ENCODE peak calls at places on chromosomes 3 and 15, in five cellular contexts. P, B, Y, C and Q are unnamed samples.
A peak's percentile ranks its signal among the peaks of the same experiment; 100 is the strongest.

GRCh38 chr3:47342156-47342555 is 38.7 kb upstream of the PTPN23 start:
- DNase-seq in P (no peak), Y (no peak), B (no peak), C (no peak), Q (no peak)

GRCh38 chr15:87269566-87269965 is 987.0 kb downstream of the NTRK3 start:
- DNase-seq in C (no peak), P (no peak), B (no peak), Y (no peak), Q (no peak)

GRCh38 chr15:52730163-52730562 is 51.0 kb upstream of the ATOSA start:
- DNase-seq in C (no peak), B (no peak), Y (no peak), P (peak; percentile 24), Q (no peak)

GRCh38 chr3:177370396-177370795 is 173.1 kb upstream of the TBL1XR1 start:
- DNase-seq in Y (no peak), C (no peak), P (no peak), B (no peak), Q (no peak)

GRCh38 chr15:98876461-98877369 is 130.9 kb downstream of the PGPEP1L start:
- DNase-seq in Y (no peak), P (no peak), C (no peak), B (no peak), Q (no peak)

GRCh38 chr15:32736351-32737061 is 18.7 kb downstream of the GREM1 start:
- DNase-seq in Y (no peak), P (no peak), B (no peak), C (no peak), Q (no peak)

GRCh38 chr3:153756816-153757215 is 364.4 kb upstream of the ARHGEF26 start:
- DNase-seq in C (no peak), B (no peak), P (no peak), Y (no peak), Q (no peak)

GRCh38 chr3:155664922-155665695 is 79.8 kb downstream of the PLCH1 start:
- DNase-seq in Y (peak; percentile 87), P (peak; percentile 79), C (no peak), B (peak; percentile 44), Q (no peak)

GRCh38 chr15:70192041-70192440 is 94.3 kb upstream of the TLE3 start:
- DNase-seq in P (no peak), Y (no peak), C (no peak), B (no peak), Q (no peak)

GRCh38 chr15:52383100-52383588 is 87.5 kb upstream of the MYO5C start:
- DNase-seq in P (no peak), C (no peak), B (no peak), Y (no peak), Q (no peak)

GRCh38 chr3:145266368-145266767 is 894.6 kb downstream of the PLOD2 start:
- DNase-seq in P (no peak), Y (no peak), C (no peak), B (no peak), Q (no peak)

GRCh38 chr15:69125236-69125635 is 35.2 kb upstream of the GLCE start:
- DNase-seq in Y (no peak), B (no peak), C (no peak), P (no peak), Q (no peak)

GRCh38 chr15:27244047-27244446 is 273.1 kb downstream of the GABRG3 start:
- DNase-seq in P (no peak), C (no peak), B (no peak), Y (no peak), Q (no peak)

GRCh38 chr15:49645277-49645676 is 24.4 kb downstream of the DTWD1 start:
- DNase-seq in B (no peak), P (no peak), Y (no peak), C (no peak), Q (no peak)

GRCh38 chr3:128735884-128736283 is 9.9 kb downstream of the RAB7A start:
- DNase-seq in P (no peak), C (no peak), Y (no peak), B (no peak), Q (no peak)

GRCh38 chr15:31544361-31544760 is 217.7 kb downstream of the KLF13 start:
- DNase-seq in P (no peak), Y (no peak), B (no peak), C (no peak), Q (no peak)

GRCh38 chr3:66035763-66036477 is 2.8 kb downstream of the MAGI1 start:
- DNase-seq in P (no peak), Y (no peak), B (no peak), C (no peak), Q (no peak)

GRCh38 chr3:189789432-189789831 is 158.2 kb downstream of the TP63 start:
- DNase-seq in B (no peak), P (no peak), C (no peak), Y (no peak), Q (no peak)

GRCh38 chr15:64897345-64897985 is 14.2 kb upstream of the ANKDD1A start:
- DNase-seq in P (peak; percentile 80), C (no peak), Y (peak; percentile 87), B (no peak), Q (no peak)

GRCh38 chr3:179969525-179969924 is 67.2 kb downstream of the PEX5L start:
- DNase-seq in Y (no peak), B (no peak), P (no peak), C (no peak), Q (no peak)

GRCh38 chr3:122996038-122996580 is 31.5 kb downstream of the SEMA5B start:
- DNase-seq in B (no peak), P (peak; percentile 36), C (peak; percentile 70), Y (no peak), Q (no peak)

GRCh38 chr15:56040081-56041035 is 46.9 kb upstream of the NEDD4 start:
- DNase-seq in P (peak; percentile 78), Y (peak; percentile 79), B (peak; percentile 92), C (no peak), Q (no peak)

GRCh38 chr3:165128544-165128943 is 50.2 kb upstream of the SI start:
- DNase-seq in Y (no peak), P (no peak), B (no peak), C (no peak), Q (no peak)

GRCh38 chr15:62122249-62122648 is 42.8 kb downstream of the C2CD4B start:
- DNase-seq in B (no peak), Y (no peak), P (no peak), C (no peak), Q (no peak)

GRCh38 chr3:172687501-172687900 is 23.4 kb downstream of the NCEH1 start:
- DNase-seq in P (no peak), C (no peak), Y (no peak), B (no peak), Q (no peak)

GRCh38 chr15:41647269-41647668 is 12.9 kb upstream of the MGA start:
- DNase-seq in Y (no peak), P (no peak), C (no peak), B (no peak), Q (no peak)

GRCh38 chr15:68025860-68026424 is 28.2 kb upstream of the PIAS1 start:
- DNase-seq in B (no peak), Y (peak; percentile 7), P (no peak), C (no peak), Q (peak; percentile 19)

GRCh38 chr15:69953816-69954215 is 143.9 kb downstream of the TLE3 start:
- DNase-seq in P (no peak), B (no peak), Y (no peak), C (no peak), Q (no peak)

GRCh38 chr3:180744226-180744625 is 64.9 kb upstream of the CCDC39 start:
- DNase-seq in C (peak; percentile 4), B (no peak), Y (no peak), P (no peak), Q (no peak)

GRCh38 chr15:58387130-58387529 is 44.7 kb upstream of the LIPC start:
- DNase-seq in B (peak; percentile 21), P (no peak), C (no peak), Y (no peak), Q (no peak)

GRCh38 chr15:84638103-84638502 is 16.0 kb downstream of the WDR73 start:
- DNase-seq in C (no peak), Y (no peak), P (no peak), B (no peak), Q (no peak)
- TF ChIP-seq CTCF in C (no peak), Y (no peak), P (no peak), B (no peak), Q (no peak)

DNA sequence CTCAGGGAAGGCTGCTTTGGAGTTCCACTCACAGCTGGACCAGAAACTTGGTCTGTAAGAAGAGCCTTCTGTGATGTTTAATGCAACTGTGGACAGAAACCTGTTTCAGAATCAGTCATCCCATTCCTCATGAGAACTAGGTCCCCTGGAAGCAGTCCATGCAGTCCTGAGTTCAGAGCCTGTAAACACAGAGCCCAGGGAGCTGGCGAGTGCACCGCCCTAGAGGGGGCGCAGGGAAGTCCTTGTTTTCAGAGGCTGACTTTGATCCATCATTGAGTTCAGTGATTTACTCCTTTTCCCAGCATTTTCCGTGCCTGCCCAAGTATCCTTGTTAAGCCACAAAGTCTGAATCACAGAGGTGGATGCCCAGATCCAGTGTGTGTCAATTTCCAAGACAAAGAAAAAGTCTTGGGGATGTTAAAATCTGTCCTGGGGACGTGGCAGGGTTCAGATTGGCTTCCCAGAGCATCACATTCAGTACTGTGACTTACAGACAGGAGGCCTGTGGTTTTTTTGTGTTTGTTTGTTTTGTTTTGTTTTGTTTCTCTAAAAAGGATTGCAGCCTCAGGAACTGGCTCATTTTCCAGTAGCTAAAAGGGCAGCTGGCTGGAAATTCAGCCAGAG is 9.8 kb upstream of the TXNRD3 start:
- DNase-seq in P (no peak), C (no peak), Y (no peak), B (no peak), Q (no peak)
- TF ChIP-seq CTCF in P (no peak), C (no peak), Y (no peak), B (peak; percentile 39), Q (peak; percentile 18)

DNA sequence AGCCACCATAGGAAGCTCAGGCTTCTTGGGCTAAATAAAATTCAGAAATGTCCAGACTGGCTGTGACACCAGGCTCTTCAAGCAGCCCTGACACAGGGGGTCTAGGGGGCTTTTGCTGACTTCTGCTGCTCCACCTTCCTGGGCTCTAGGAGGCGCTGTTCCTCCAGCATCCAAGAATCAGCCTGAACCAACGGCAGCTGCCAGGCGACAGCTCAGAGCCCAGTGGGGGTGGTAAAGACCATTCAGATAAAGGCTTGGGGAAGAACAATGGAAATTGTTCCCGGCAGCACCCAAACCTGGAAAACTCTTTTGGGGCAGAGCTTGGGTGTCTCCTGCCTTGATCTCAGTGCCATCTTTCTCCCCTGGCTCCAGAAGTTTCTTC is 21.6 kb upstream of the PSTPIP1 start:
- DNase-seq in P (no peak), Y (no peak), C (peak; percentile 66), B (no peak), Q (peak; percentile 75)
- TF ChIP-seq CTCF in P (peak; percentile 37), Y (peak; percentile 25), C (peak; percentile 71), B (peak; percentile 51), Q (peak; percentile 53)

GRCh38 chr3:74631341-74631740 is 16.9 kb upstream of the CNTN3 start:
- DNase-seq in B (no peak), C (no peak), Y (no peak), P (no peak), Q (no peak)

GRCh38 chr3:74631771-74632170 is 17.3 kb upstream of the CNTN3 start:
- DNase-seq in C (no peak), P (no peak), Y (no peak), B (no peak), Q (no peak)

GRCh38 chr3:74633021-74633420 is 18.6 kb upstream of the CNTN3 start:
- DNase-seq in Y (no peak), C (no peak), B (no peak), P (no peak), Q (no peak)

DNA sequence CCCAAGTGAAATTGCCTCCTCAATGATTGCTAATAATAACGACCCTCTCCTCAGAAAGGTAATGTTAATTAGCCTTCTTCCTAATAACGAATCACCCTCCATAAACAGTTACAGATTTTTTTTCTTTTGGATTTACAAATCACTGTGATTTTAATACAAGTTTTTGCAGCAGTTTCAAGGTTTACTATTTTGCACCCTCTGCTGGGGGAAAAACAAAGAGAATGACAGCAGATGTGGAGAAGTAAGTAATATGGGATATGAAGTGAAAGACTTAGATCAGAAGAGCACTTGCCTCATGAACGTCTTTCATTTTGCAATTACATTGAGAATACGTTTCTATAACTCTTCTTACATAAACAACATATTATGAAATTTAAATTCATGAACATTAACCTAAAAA is 16.1 kb upstream of the CNTN3 start:
- DNase-seq in P (no peak), Y (no peak), C (no peak), B (no peak), Q (no peak)
- TF ChIP-seq CTCF in P (no peak), Y (no peak), C (no peak), B (peak; percentile 52), Q (peak; percentile 48)